ENCODE peak calls at places on chromosomes 6 and 20, in eight cellular contexts. R is psoas muscle, L is left lung, K is tibial nerve, V is prostate gland, C is transverse colon, M is GM23338, B is right lobe of liver. U is an unnamed sample.

GRCh38 chr20:62243906-62244515 is 5.7 kb downstream of the OSBPL2 start:
- DNase-seq in M (no peak), C (no peak), R (no peak), B (no peak), L (no peak), K (no peak), V (no peak), U (no peak)

GRCh38 chr6:109454483-109455160 is 950 bp downstream of the MICAL1 start:
- DNase-seq in C (peak; percentile 76), V (no peak), R (peak; percentile 66), K (no peak), B (no peak), M (peak; percentile 48), L (peak; percentile 84), U (peak; percentile 63)

GRCh38 chr6:10957414-10957886 is 70.6 kb downstream of the SYCP2L start:
- DNase-seq in V (no peak), L (no peak), K (no peak), R (no peak), M (no peak), B (no peak), C (no peak), U (no peak)

GRCh38 chr20:34579191-34579661 is 20.7 kb downstream of the MAP1LC3A start:
- DNase-seq in L (no peak), R (peak; percentile 82), C (peak; percentile 83), B (no peak), V (peak; percentile 76), K (peak; percentile 35), M (no peak), U (peak; percentile 85)

GRCh38 chr6:75196051-75196743 is 9.7 kb downstream of the COL12A1 start:
- DNase-seq in K (no peak), L (no peak), V (no peak), M (no peak), B (no peak), R (no peak), C (no peak), U (no peak)

GRCh38 chr20:58194176-58194796 is 34.2 kb downstream of the ANKRD60 start:
- DNase-seq in L (no peak), K (no peak), R (no peak), B (no peak), M (no peak), V (no peak), C (no peak), U (no peak)

GRCh38 chr6:87164004-87164403 is 8.6 kb downstream of the ZNF292 start:
- DNase-seq in M (no peak), C (no peak), V (no peak), B (no peak), R (no peak), L (no peak), K (no peak), U (no peak)

GRCh38 chr6:12637960-12638641 is 78.5 kb upstream of the PHACTR1 start:
- DNase-seq in R (no peak), L (peak; percentile 41), B (peak; percentile 55), V (peak; percentile 11), M (peak; percentile 89), K (no peak), C (peak; percentile 35), U (peak; percentile 54)

GRCh38 chr6:51513891-51514290 is 573.5 kb downstream of the PKHD1 start:
- DNase-seq in V (no peak), L (no peak), C (no peak), M (no peak), B (no peak), R (no peak), K (no peak), U (no peak)

GRCh38 chr6:10154251-10154650 is 260.6 kb downstream of the TFAP2A start:
- DNase-seq in B (no peak), K (no peak), C (no peak), L (no peak), V (no peak), M (no peak), R (no peak), U (no peak)

GRCh38 chr6:48979806-48980205 is 483.2 kb downstream of the MMUT start:
- DNase-seq in M (no peak), V (no peak), C (no peak), R (no peak), L (no peak), K (no peak), B (no peak), U (no peak)

GRCh38 chr20:45963059-45964011 is 8.7 kb downstream of the ZNF335 start:
- DNase-seq in C (no peak), B (peak; percentile 44), M (peak; percentile 81), R (peak; percentile 48), L (peak; percentile 31), V (no peak), K (no peak), U (peak; percentile 75)

GRCh38 chr6:144244688-144245087 is 40.4 kb upstream of the UTRN start:
- DNase-seq in R (no peak), B (no peak), K (no peak), C (no peak), M (no peak), L (no peak), V (no peak), U (no peak)

GRCh38 chr6:29967379-29968010 is 25.2 kb downstream of the HLA-A start:
- DNase-seq in M (no peak), K (no peak), C (peak; percentile 75), B (peak; percentile 67), V (no peak), L (peak; percentile 65), R (no peak), U (peak; percentile 49)

GRCh38 chr6:113855500-113856010 is 1.6 kb upstream of the MARCKS start:
- DNase-seq in M (peak; percentile 58), L (peak; percentile 46), C (peak; percentile 28), R (no peak), B (no peak), K (no peak), V (no peak), U (peak; percentile 65)

GRCh38 chr6:12383448-12383847 is 93.3 kb downstream of the EDN1 start:
- DNase-seq in L (no peak), R (no peak), V (no peak), M (no peak), C (no peak), B (no peak), K (no peak), U (no peak)

GRCh38 chr6:71510057-71510713 is 221.6 kb downstream of the OGFRL1 start:
- DNase-seq in K (no peak), C (peak; percentile 27), L (peak; percentile 40), B (peak; percentile 59), M (peak; percentile 77), V (peak; percentile 8), R (peak; percentile 49), U (peak; percentile 40)

GRCh38 chr6:34696189-34696738 is 303 bp downstream of the ILRUN start:
- DNase-seq in C (peak; percentile 51), K (peak; percentile 18), L (peak; percentile 60), B (peak; percentile 66), V (no peak), M (no peak), R (peak; percentile 85), U (peak; percentile 57)

GRCh38 chr6:156919370-156919769 is 142.2 kb downstream of the ARID1B start:
- DNase-seq in V (no peak), B (no peak), K (no peak), L (no peak), M (no peak), R (no peak), C (no peak), U (no peak)

GRCh38 chr6:155224031-155224451 is 39.8 kb upstream of the CLDN20 start:
- DNase-seq in M (no peak), V (no peak), L (no peak), C (no peak), R (no peak), K (no peak), B (no peak), U (no peak)

GRCh38 chr20:24241466-24241865 is 228.0 kb upstream of the SYNDIG1 start:
- DNase-seq in V (no peak), L (no peak), M (no peak), B (no peak), C (no peak), R (no peak), K (no peak), U (no peak)

GRCh38 chr6:43853066-43853650 is 83.1 kb downstream of the VEGFA start:
- DNase-seq in K (no peak), V (no peak), B (no peak), L (no peak), R (no peak), M (no peak), C (no peak), U (no peak)

GRCh38 chr6:36954262-36954931 is at the start of gene PI16:
- DNase-seq in R (no peak), L (no peak), B (peak; percentile 31), V (no peak), C (no peak), K (no peak), M (no peak), U (no peak)

GRCh38 chr20:44573501-44573869 is 8.9 kb upstream of the PKIG start:
- DNase-seq in L (no peak), C (no peak), B (no peak), M (no peak), V (no peak), K (no peak), R (no peak), U (no peak)
- H3K4me1 ChIP-seq in L (peaks cover 13% of the 10 kb centered on the region), C (peaks cover 25% of the 10 kb centered on the region), B (no peaks in the 10 kb centered on the region), M (no peaks in the 10 kb centered on the region), V (no peaks in the 10 kb centered on the region), K (peaks cover 11% of the 10 kb centered on the region), R (peaks cover 52% of the 10 kb centered on the region), U (no peaks in the 10 kb centered on the region)

GRCh38 chr6:167119680-167120556 is 3.0 kb upstream of the CCR6 start:
- DNase-seq in C (peak; percentile 69), R (no peak), K (no peak), L (no peak), B (no peak), M (no peak), V (no peak), U (no peak)
- H3K4me1 ChIP-seq in C (peaks cover 10% of the 10 kb centered on the region), R (no peaks in the 10 kb centered on the region), K (peaks cover 12% of the 10 kb centered on the region), L (no peaks in the 10 kb centered on the region), B (no peaks in the 10 kb centered on the region), M (no peaks in the 10 kb centered on the region), V (no peaks in the 10 kb centered on the region), U (peaks cover 13% of the 10 kb centered on the region)

GRCh38 chr20:1376007-1376406 is 16.8 kb downstream of the FKBP1A start:
- DNase-seq in C (no peak), B (no peak), R (no peak), K (no peak), L (no peak), V (no peak), M (no peak), U (peak; percentile 2)

GRCh38 chr20:1375515-1375914 is 17.3 kb downstream of the FKBP1A start:
- DNase-seq in K (no peak), M (no peak), L (no peak), R (no peak), V (no peak), B (no peak), C (no peak), U (no peak)

GRCh38 chr20:1376453-1377270 is 16.2 kb downstream of the FKBP1A start:
- DNase-seq in B (no peak), V (no peak), K (no peak), C (no peak), M (no peak), L (peak; percentile 45), R (no peak), U (no peak)

GRCh38 chr20:1377984-1378742 is 14.7 kb downstream of the FKBP1A start:
- DNase-seq in V (no peak), M (no peak), R (no peak), L (no peak), B (peak; percentile 41), K (no peak), C (no peak), U (no peak)

GRCh38 chr20:1377341-1377871 is 15.4 kb downstream of the FKBP1A start:
- DNase-seq in L (no peak), M (no peak), B (no peak), R (no peak), C (no peak), K (no peak), V (no peak), U (no peak)
- H3K4me1 ChIP-seq in L (peaks cover 33% of the 10 kb centered on the region), M (peaks cover 14% of the 10 kb centered on the region), B (no peaks in the 10 kb centered on the region), R (peaks cover 79% of the 10 kb centered on the region), C (peaks cover 50% of the 10 kb centered on the region), K (peaks cover 39% of the 10 kb centered on the region), V (peaks cover 4% of the 10 kb centered on the region), U (peaks cover 23% of the 10 kb centered on the region)

GRCh38 chr6:21748343-21749063 is 155.0 kb downstream of the SOX4 start:
- DNase-seq in K (no peak), L (no peak), C (no peak), V (no peak), R (no peak), M (peak; percentile 60), B (no peak), U (peak; percentile 25)
- H3K4me1 ChIP-seq in K (no peaks in the 10 kb centered on the region), L (peaks cover 5% of the 10 kb centered on the region), C (peaks cover 17% of the 10 kb centered on the region), V (no peaks in the 10 kb centered on the region), R (no peaks in the 10 kb centered on the region), M (peaks cover 80% of the 10 kb centered on the region), B (no peaks in the 10 kb centered on the region), U (peaks cover 1% of the 10 kb centered on the region)